ENCODE peak calls at places on chromosomes 1 and 21, in seven cellular contexts. J is NCI-H774, W is aorta, P is A673, E is fibroblast of the aortic adventitia, H is D341Med, I is HTR-8/SVneo. O is an unnamed sample.

GRCh38 chr1:231424950-231425805 is 3.1 kb upstream of the EGLN1 start:
- DNase-seq in J (no peak), W (no peak), P (no peak), E (no peak), H (no peak), I (no peak), O (no peak)

GRCh38 chr1:203306089-203306969 is 1.0 kb downstream of the BTG2 start:
- DNase-seq in J (no peak), W (peak), P (peak), E (peak), H (peak), I (peak), O (no peak)

GRCh38 chr21:39562791-39563770 is 49.7 kb upstream of the B3GALT5 start:
- DNase-seq in J (no peak), W (no peak), P (no peak), E (no peak), H (peak), I (no peak), O (no peak)

GRCh38 chr1:169340882-169341281 is 26.7 kb downstream of the NME7 start:
- DNase-seq in J (no peak), W (no peak), P (no peak), E (peak), H (no peak), I (no peak), O (no peak)

GRCh38 chr1:74937176-74937575 is 197.0 kb upstream of the LHX8 start:
- DNase-seq in J (peak), W (no peak), P (no peak), E (no peak), H (no peak), I (no peak), O (no peak)

GRCh38 chr1:168991667-168992475 is 114.6 kb upstream of the ATP1B1 start:
- DNase-seq in J (no peak), W (no peak), P (no peak), E (no peak), H (no peak), I (no peak), O (no peak)

GRCh38 chr1:100034465-100034864 is 64.7 kb downstream of the SLC35A3 start:
- DNase-seq in J (no peak), W (no peak), P (peak), E (peak), H (peak), I (no peak), O (no peak)

GRCh38 chr21:26850116-26850643 is 5.0 kb upstream of the ADAMTS1 start:
- DNase-seq in J (peak), W (no peak), P (peak), E (peak), H (no peak), I (no peak), O (no peak)

GRCh38 chr1:26049531-26050254 is 3.8 kb upstream of the SLC30A2 start:
- DNase-seq in J (no peak), W (no peak), P (no peak), E (no peak), H (no peak), I (no peak), O (no peak)

GRCh38 chr1:6882414-6882813 is 97.2 kb downstream of the CAMTA1 start:
- DNase-seq in J (no peak), W (no peak), P (no peak), E (no peak), H (no peak), I (no peak), O (no peak)

GRCh38 chr1:156664046-156664948 is 12.9 kb downstream of the NES start:
- DNase-seq in J (no peak), W (no peak), P (no peak), E (no peak), H (no peak), I (no peak), O (no peak)

GRCh38 chr1:11355594-11356467 is 82.8 kb downstream of the UBIAD1 start:
- DNase-seq in J (no peak), W (no peak), P (no peak), E (no peak), H (no peak), I (no peak), O (no peak)

GRCh38 chr1:210272666-210273065 is 40.1 kb downstream of the SERTAD4 start:
- DNase-seq in J (no peak), W (no peak), P (no peak), E (peak), H (no peak), I (no peak), O (no peak)

GRCh38 chr1:247738315-247738714 is at the start of gene OR14K1:
- DNase-seq in J (no peak), W (no peak), P (no peak), E (no peak), H (no peak), I (no peak), O (no peak)

GRCh38 chr1:115302390-115302961 is 35.6 kb downstream of the NGF start:
- DNase-seq in J (no peak), W (no peak), P (peak), E (peak), H (no peak), I (no peak), O (no peak)

GRCh38 chr1:71424536-71424935 is 343.7 kb upstream of the ZRANB2 start:
- DNase-seq in J (no peak), W (no peak), P (no peak), E (no peak), H (no peak), I (no peak), O (no peak)

GRCh38 chr1:39268112-39268581 is 63.7 kb downstream of the MACF1 start:
- DNase-seq in J (peak), W (no peak), P (peak), E (peak), H (no peak), I (peak), O (no peak)

GRCh38 chr1:8082945-8083344 is 56.8 kb upstream of the ERRFI1 start:
- DNase-seq in J (no peak), W (no peak), P (no peak), E (peak), H (no peak), I (no peak), O (no peak)

GRCh38 chr1:222196736-222197135 is 351.2 kb downstream of the HHIPL2 start:
- DNase-seq in J (no peak), W (no peak), P (no peak), E (no peak), H (no peak), I (no peak), O (no peak)

GRCh38 chr1:79355073-79355472 is 348.5 kb upstream of the ADGRL4 start:
- DNase-seq in J (no peak), W (no peak), P (no peak), E (peak), H (no peak), I (no peak), O (no peak)

GRCh38 chr1:155254714-155255242 is 505 bp downstream of the ENTREP3 start:
- DNase-seq in J (no peak), W (peak), P (no peak), E (no peak), H (peak), I (no peak), O (no peak)

GRCh38 chr1:22694172-22694571 is 16.5 kb upstream of the EPHB2 start:
- DNase-seq in J (no peak), W (no peak), P (no peak), E (no peak), H (no peak), I (no peak), O (no peak)

GRCh38 chr21:46459024-46459355 is 299 bp downstream of the DIP2A start:
- DNase-seq in J (no peak), W (no peak), P (no peak), E (no peak), H (no peak), I (no peak), O (no peak)

GRCh38 chr1:3785458-3786157 is 10.7 kb downstream of the LRRC47 start:
- DNase-seq in J (no peak), W (no peak), P (peak), E (peak), H (peak), I (no peak), O (no peak)

GRCh38 chr1:9252999-9253398 is 18.4 kb downstream of the H6PD start:
- DNase-seq in J (no peak), W (peak), P (peak), E (no peak), H (no peak), I (no peak), O (no peak)

GRCh38 chr1:65824103-65824502 is 31.4 kb downstream of the PDE4B start:
- DNase-seq in J (no peak), W (no peak), P (no peak), E (no peak), H (no peak), I (no peak), O (no peak)

GRCh38 chr1:8025671-8026144 is 401 bp downstream of the ERRFI1 start:
- DNase-seq in J (no peak), W (peak), P (no peak), E (no peak), H (no peak), I (no peak), O (no peak)

GRCh38 chr1:48200166-48200900 is 22.2 kb upstream of the SLC5A9 start:
- DNase-seq in J (peak), W (no peak), P (no peak), E (no peak), H (no peak), I (no peak), O (no peak)

GRCh38 chr1:234987415-234988159 is 141.1 kb downstream of the TOMM20 start:
- DNase-seq in J (no peak), W (peak), P (no peak), E (peak), H (peak), I (peak), O (peak)

GRCh38 chr21:21101911-21102310 is 103.7 kb downstream of the NCAM2 start:
- DNase-seq in J (no peak), W (no peak), P (peak), E (peak), H (peak), I (no peak), O (no peak)

GRCh38 chr1:33110477-33110876 is 29.5 kb downstream of the AZIN2 start:
- DNase-seq in J (no peak), W (no peak), P (no peak), E (no peak), H (no peak), I (no peak), O (no peak)

GRCh38 chr1:110003747-110004428 is 19.3 kb downstream of the AHCYL1 start:
- DNase-seq in J (no peak), W (peak), P (peak), E (peak), H (no peak), I (peak), O (no peak)

GRCh38 chr1:27528701-27529637 is 39.0 kb upstream of the WASF2 start:
- DNase-seq in J (peak), W (peak), P (no peak), E (peak), H (no peak), I (no peak), O (no peak)

GRCh38 chr21:33059319-33059894 is 10.5 kb upstream of the OLIG1 start:
- DNase-seq in J (no peak), W (no peak), P (no peak), E (no peak), H (no peak), I (no peak), O (no peak)

GRCh38 chr1:24318988-24319863 is at the start of gene GRHL3:
- DNase-seq in J (peak), W (no peak), P (no peak), E (no peak), H (no peak), I (peak), O (no peak)

GRCh38 chr1:235941852-235942624 is 75.3 kb upstream of the LYST start:
- DNase-seq in J (no peak), W (no peak), P (no peak), E (no peak), H (no peak), I (no peak), O (no peak)